ENCODE peak calls at places on chromosomes 13 and 19, in six cellular contexts. W is body of pancreas, I is fibroblast of lung, U is breast epithelium, Z is thoracic aorta, S is SK-N-SH. H is an unnamed sample.

GRCh38 chr13:104477256-104477655 is 1411.0 kb upstream of the SLC10A2 start:
- DNase-seq in U (no peak), S (no peak), Z (no peak), W (no peak), I (peak; percentile 80), H (no peak)

GRCh38 chr19:1081301-1082164 is 13.6 kb downstream of the POLR2E start:
- DNase-seq in W (no peak), Z (no peak), U (no peak), I (no peak), S (no peak), H (no peak)

GRCh38 chr19:2770055-2771013 is 12.7 kb downstream of the SGTA start:
- DNase-seq in S (no peak), Z (no peak), W (peak; percentile 35), U (peak; percentile 35), I (peak; percentile 29), H (no peak)

GRCh38 chr19:52991021-52991420 is 22.7 kb upstream of the ERVV-1 start:
- DNase-seq in U (no peak), W (no peak), I (no peak), Z (no peak), S (no peak), H (no peak)

GRCh38 chr13:99345345-99345744 is 38.1 kb upstream of the GPR183 start:
- DNase-seq in S (no peak), W (no peak), U (no peak), Z (no peak), I (no peak), H (no peak)

GRCh38 chr19:7894612-7895309 is 6.5 kb downstream of the LRRC8E start:
- DNase-seq in Z (no peak), W (peak; percentile 75), U (no peak), I (no peak), S (no peak), H (peak; percentile 80)

GRCh38 chr13:112068531-112069062 is 1.6 kb downstream of the SOX1 start:
- DNase-seq in W (no peak), I (no peak), U (no peak), S (no peak), Z (no peak), H (no peak)

GRCh38 chr19:7829561-7830271 is at the start of gene EVI5L:
- DNase-seq in S (peak; percentile 100), W (peak; percentile 99), U (peak; percentile 99), I (peak; percentile 100), Z (peak; percentile 93), H (peak; percentile 99)

GRCh38 chr13:93730780-93731179 is 504.2 kb downstream of the GPC6 start:
- DNase-seq in W (no peak), Z (no peak), S (no peak), U (no peak), I (peak; percentile 78), H (no peak)

GRCh38 chr19:34731964-34732363 is 2.1 kb upstream of the ZNF181 start:
- DNase-seq in I (no peak), W (no peak), Z (no peak), U (no peak), S (no peak), H (no peak)

GRCh38 chr19:12544401-12544876 is 6.8 kb downstream of the ZNF564 start:
- DNase-seq in Z (no peak), S (no peak), I (peak; percentile 90), U (no peak), W (no peak), H (no peak)

GRCh38 chr13:43835701-43836100 is 43.8 kb downstream of the CCDC122 start:
- DNase-seq in W (no peak), Z (no peak), U (no peak), S (no peak), I (peak; percentile 69), H (no peak)

GRCh38 chr13:30074955-30075614 is 224.7 kb upstream of the UBL3 start:
- DNase-seq in I (no peak), U (no peak), S (no peak), Z (no peak), W (no peak), H (no peak)

GRCh38 chr19:30223866-30224688 is 148.1 kb upstream of the ZNF536 start:
- DNase-seq in S (no peak), W (no peak), U (no peak), I (no peak), Z (no peak), H (no peak)

GRCh38 chr13:98986226-98986846 is 8.5 kb upstream of the DOCK9 start:
- DNase-seq in W (no peak), Z (no peak), S (no peak), I (no peak), U (no peak), H (no peak)

GRCh38 chr19:30562981-30563380 is 190.8 kb downstream of the ZNF536 start:
- DNase-seq in U (no peak), W (no peak), S (no peak), I (no peak), Z (no peak), H (no peak)

GRCh38 chr19:19668230-19669012 is at the start of gene ZNF101:
- DNase-seq in Z (peak; percentile 64), S (peak; percentile 95), W (peak; percentile 90), U (peak; percentile 90), I (peak; percentile 84), H (peak; percentile 96)

GRCh38 chr19:55112781-55113569 is 4.5 kb downstream of the PPP1R12C start:
- DNase-seq in U (no peak), W (no peak), Z (no peak), S (peak; percentile 30), I (no peak), H (no peak)

GRCh38 chr13:79749985-79750551 is 269.1 kb downstream of the NDFIP2 start:
- DNase-seq in U (peak; percentile 74), I (peak; percentile 98), Z (no peak), W (peak; percentile 68), S (no peak), H (peak; percentile 63)

GRCh38 chr13:111531505-111531904 is 211.1 kb downstream of the TEX29 start:
- DNase-seq in S (no peak), Z (no peak), I (no peak), W (peak; percentile 49), U (no peak), H (no peak)

GRCh38 chr19:601790-602189 is 12.1 kb downstream of the HCN2 start:
- DNase-seq in I (no peak), U (no peak), S (no peak), Z (no peak), W (no peak), H (no peak)

GRCh38 chr13:26855071-26855470 is 94.5 kb upstream of the GPR12 start:
- DNase-seq in Z (no peak), I (no peak), U (no peak), W (no peak), S (no peak), H (no peak)

GRCh38 chr19:3868770-3869456 is at the start of gene ZFR2:
- DNase-seq in S (peak; percentile 86), I (no peak), Z (no peak), U (no peak), W (no peak), H (no peak)

GRCh38 chr13:26558074-26558805 is 757 bp downstream of the WASF3 start:
- DNase-seq in W (peak; percentile 17), Z (no peak), I (peak; percentile 26), S (peak; percentile 73), U (no peak), H (peak; percentile 46)

GRCh38 chr13:99941086-99941485 is 30.5 kb downstream of the ZIC5 start:
- DNase-seq in S (no peak), Z (no peak), I (no peak), U (no peak), W (no peak), H (no peak)

GRCh38 chr19:5225486-5226345 is 114.9 kb downstream of the PTPRS start:
- DNase-seq in Z (no peak), I (no peak), W (no peak), S (peak; percentile 62), U (no peak), H (no peak)

GRCh38 chr13:27449081-27449603 is 1.2 kb downstream of the MTIF3 start:
- DNase-seq in U (no peak), Z (no peak), I (no peak), W (peak; percentile 26), S (peak; percentile 30), H (no peak)

GRCh38 chr19:2345794-2346663 is 14.0 kb upstream of the TMPRSS9 start:
- DNase-seq in Z (no peak), U (no peak), S (peak; percentile 75), W (peak; percentile 61), I (no peak), H (peak; percentile 70)

GRCh38 chr19:43290568-43291359 is 21.4 kb upstream of the PSG9 start:
- DNase-seq in Z (no peak), S (no peak), U (no peak), I (no peak), W (no peak), H (no peak)

GRCh38 chr13:113653264-113654174 is 4.5 kb downstream of the ATP4B start:
- DNase-seq in U (no peak), W (peak; percentile 11), Z (no peak), S (peak; percentile 61), I (no peak), H (peak; percentile 27)

GRCh38 chr13:64054306-64054705 is 2638.7 kb upstream of the PCDH20 start:
- DNase-seq in W (no peak), U (no peak), S (no peak), I (no peak), Z (no peak), H (no peak)

GRCh38 chr19:47186337-47187022 is 44.5 kb downstream of the BBC3 start:
- DNase-seq in W (no peak), I (peak; percentile 30), S (peak; percentile 41), U (no peak), Z (no peak), H (no peak)
- H3K4me3 ChIP-seq in W (no peak overlapping the region), I (no peak overlapping the region), S (no peak overlapping the region), U (no peak overlapping the region), Z (no peak overlapping the region), H (no peak overlapping the region)

GRCh38 chr13:87123987-87124784 is 547.0 kb upstream of the SLITRK5 start:
- DNase-seq in Z (no peak), U (no peak), W (no peak), I (peak; percentile 100), S (no peak), H (no peak)
- H3K4me1 ChIP-seq in Z (no peaks in the 10 kb centered on the region), U (no peaks in the 10 kb centered on the region), W (no peaks in the 10 kb centered on the region), I (no peaks in the 10 kb centered on the region), S (no peaks in the 10 kb centered on the region), H (no peaks in the 10 kb centered on the region)

DNA sequence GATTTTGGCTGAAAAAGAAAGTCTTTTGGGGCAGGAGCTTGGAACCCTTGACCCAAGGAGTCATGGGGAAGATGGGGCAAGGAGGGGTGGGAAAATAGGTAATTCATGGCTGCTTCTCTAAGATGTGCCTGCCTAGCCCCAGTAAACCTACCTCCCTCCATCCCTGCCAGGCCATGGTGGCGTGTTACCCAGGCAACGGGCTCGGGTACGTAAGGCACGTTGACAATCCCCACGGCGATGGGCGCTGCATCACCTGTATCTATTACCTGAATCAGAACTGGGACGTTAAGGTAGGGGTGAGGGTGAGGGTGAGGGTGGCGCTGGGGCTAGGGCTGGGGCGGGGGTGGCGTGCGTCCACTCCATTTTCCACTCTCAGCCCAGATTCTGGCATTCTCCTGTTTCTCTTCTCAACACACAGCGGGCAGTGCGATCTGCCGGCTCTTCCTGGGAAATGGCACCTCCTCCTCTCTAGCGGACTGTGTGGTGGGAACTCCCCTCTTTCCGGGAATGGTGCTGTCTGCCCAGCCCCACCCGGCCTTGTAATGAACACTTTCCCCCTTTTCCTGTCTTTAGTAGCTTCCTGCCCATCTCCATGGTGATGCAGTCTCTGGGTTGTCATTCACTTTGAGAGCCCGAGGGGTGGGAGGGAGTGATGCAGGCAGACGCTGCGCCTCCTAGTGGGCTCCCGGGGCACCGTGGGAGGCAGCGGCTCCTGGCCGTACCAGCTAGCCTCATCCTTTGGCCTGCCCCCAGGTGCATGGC is 7.6 kb downstream of the EGLN2 start:
- DNase-seq in I (peak; percentile 96), W (peak; percentile 54), Z (peak; percentile 71), S (peak; percentile 97), U (peak; percentile 61), H (peak; percentile 83)
- TF ChIP-seq CTCF in I (peak; percentile 93), W (peak; percentile 24), Z (peak; percentile 80), S (peak; percentile 97), U (peak; percentile 72), H (peak; percentile 89)

GRCh38 chr19:32676186-32676894 is 692 bp downstream of the RGS9BP start:
- DNase-seq in U (no peak), I (no peak), W (peak; percentile 30), Z (no peak), S (peak; percentile 55), H (no peak)
- H3K4me3 ChIP-seq in U (peak overlapping the region; percentile 95), I (no peak overlapping the region), W (peak overlapping the region; percentile 93), Z (peak overlapping the region; percentile 92), S (peak overlapping the region; percentile 93), H (peak overlapping the region; percentile 91)